ENCODE peak calls at places on chromosomes 6 and 20, in eight cellular contexts. H is posterior vena cava; N is activated CD4-positive, alpha-beta T cell treated with anti-CD3 and anti-CD28 coated beads, Interleukin-2, amount 50 U/mL, for 1 hour; O is uterus; M is HS-27A; X is stimulated activated CD4-positive, alpha-beta T cell treated with anti-CD3 and anti-CD28 coated beads, Interleukin-15, amount 100 ng/mL, for 24 hours; R is Kasumi-1; I is ovary. Q is an unnamed sample.

GRCh38 chr20:63655249-63655648 is 2.0 kb upstream of the STMN3 start:
- DNase-seq in N (no peak), M (no peak), I (no peak), H (no peak), X (no peak), R (no peak), O (no peak), Q (no peak)

GRCh38 chr20:49291200-49291599 is 13.3 kb upstream of the ZNFX1 start:
- DNase-seq in N (no peak), O (no peak), X (no peak), M (no peak), I (no peak), R (no peak), H (no peak), Q (no peak)

GRCh38 chr6:34383651-34384304 is 8.7 kb downstream of the NUDT3 start:
- DNase-seq in M (no peak), O (no peak), H (no peak), I (no peak), X (no peak), N (no peak), R (no peak), Q (no peak)

GRCh38 chr6:31711233-31711632 is 3.9 kb upstream of the LY6G6D start:
- DNase-seq in O (no peak), M (no peak), I (no peak), N (no peak), R (no peak), H (no peak), X (no peak), Q (peak; percentile 15)

GRCh38 chr6:108782231-108783041 is 65.8 kb upstream of the ARMC2 start:
- DNase-seq in O (peak; percentile 84), H (peak; percentile 95), X (peak; percentile 87), R (peak; percentile 79), I (peak; percentile 88), M (peak; percentile 38), N (peak; percentile 77), Q (peak; percentile 69)

GRCh38 chr6:20436719-20437118 is 35.0 kb downstream of the E2F3 start:
- DNase-seq in O (no peak), R (no peak), N (no peak), M (no peak), I (no peak), H (no peak), X (no peak), Q (no peak)

GRCh38 chr6:110776413-110776812 is 38.9 kb downstream of the CDK19 start:
- DNase-seq in N (no peak), H (no peak), O (no peak), X (no peak), M (no peak), R (no peak), I (no peak), Q (no peak)

GRCh38 chr6:15079288-15079817 is 166.5 kb upstream of the JARID2 start:
- DNase-seq in O (no peak), H (no peak), N (no peak), I (no peak), R (no peak), M (no peak), X (no peak), Q (no peak)

GRCh38 chr6:109192865-109193264 is 97.6 kb downstream of the CEP57L1 start:
- DNase-seq in N (no peak), M (no peak), I (no peak), R (no peak), H (no peak), X (no peak), O (no peak), Q (no peak)

GRCh38 chr20:45828589-45828988 is 1.5 kb upstream of the TNNC2 start:
- DNase-seq in M (no peak), R (no peak), I (peak; percentile 69), N (no peak), H (no peak), X (no peak), O (peak; percentile 58), Q (no peak)

GRCh38 chr20:44135811-44136204 is 51.2 kb downstream of the JPH2 start:
- DNase-seq in X (no peak), N (no peak), I (no peak), R (peak; percentile 5), M (no peak), O (no peak), H (no peak), Q (no peak)

GRCh38 chr6:2909718-2910117 is 6.6 kb upstream of the SERPINB9 start:
- DNase-seq in N (no peak), I (no peak), M (no peak), O (no peak), H (no peak), X (no peak), R (no peak), Q (no peak)